ENCODE peak calls at places on chromosomes 4 and X, in five cellular contexts. One of them, this sample, is unnamed. For H3K27me3, the result is how much of the 10 kb centered on the place peaks cover.

GRCh38 chrX:40733691-40734090 is 1.7 kb downstream of the MED14 start:
- DNase-seq in SJSA1: no peak
- DNase-seq in IMR-90: no peak
- DNase-seq in H9: no peak
- DNase-seq in mesenchymal stem cell: peak
- DNase-seq in this sample: no peak

GRCh38 chr4:123743821-123744220 is 347.2 kb downstream of the SPRY1 start:
- DNase-seq in SJSA1: no peak
- DNase-seq in IMR-90: no peak
- DNase-seq in H9: no peak
- DNase-seq in mesenchymal stem cell: no peak
- DNase-seq in this sample: no peak

GRCh38 chrX:40169193-40170086 is 71.7 kb upstream of the BCOR start:
- DNase-seq in SJSA1: peak
- DNase-seq in IMR-90: peak
- DNase-seq in H9: peak
- DNase-seq in mesenchymal stem cell: peak
- DNase-seq in this sample: peak

GRCh38 chr4:142901166-142901662 is 55.1 kb upstream of the INPP4B start:
- DNase-seq in SJSA1: no peak
- DNase-seq in IMR-90: peak
- DNase-seq in H9: no peak
- DNase-seq in mesenchymal stem cell: peak
- DNase-seq in this sample: no peak

GRCh38 chr4:110371016-110371795 is 104.7 kb upstream of the ENPEP start:
- DNase-seq in SJSA1: no peak
- DNase-seq in IMR-90: no peak
- DNase-seq in H9: no peak
- DNase-seq in mesenchymal stem cell: peak
- DNase-seq in this sample: no peak

GRCh38 chr4:130336585-130337217 is 1240.7 kb downstream of the C4orf33 start:
- DNase-seq in SJSA1: no peak
- DNase-seq in IMR-90: peak
- DNase-seq in H9: no peak
- DNase-seq in mesenchymal stem cell: peak
- DNase-seq in this sample: peak

GRCh38 chr4:23747131-23747752 is 142.6 kb downstream of the PPARGC1A start:
- DNase-seq in SJSA1: no peak
- DNase-seq in IMR-90: no peak
- DNase-seq in H9: no peak
- DNase-seq in mesenchymal stem cell: no peak
- DNase-seq in this sample: no peak

GRCh38 chr4:179836179-179837075 is 2394.2 kb upstream of the AGA start:
- DNase-seq in SJSA1: no peak
- DNase-seq in IMR-90: peak
- DNase-seq in H9: no peak
- DNase-seq in mesenchymal stem cell: no peak
- DNase-seq in this sample: no peak

GRCh38 chrX:19245711-19246269 is 97.9 kb upstream of the PDHA1 start:
- DNase-seq in SJSA1: no peak
- DNase-seq in IMR-90: no peak
- DNase-seq in H9: no peak
- DNase-seq in mesenchymal stem cell: no peak
- DNase-seq in this sample: no peak

GRCh38 chr4:162061214-162061613 is 102.6 kb downstream of the FSTL5 start:
- DNase-seq in SJSA1: no peak
- DNase-seq in IMR-90: no peak
- DNase-seq in H9: peak
- DNase-seq in mesenchymal stem cell: peak
- DNase-seq in this sample: peak

GRCh38 chrX:39859991-39860861 is 237.5 kb downstream of the BCOR start:
- DNase-seq in SJSA1: peak
- DNase-seq in IMR-90: peak
- DNase-seq in H9: peak
- DNase-seq in mesenchymal stem cell: peak
- DNase-seq in this sample: peak

GRCh38 chr4:186775867-186776266 is 52.2 kb upstream of the FAT1 start:
- DNase-seq in SJSA1: no peak
- DNase-seq in IMR-90: peak
- DNase-seq in H9: no peak
- DNase-seq in mesenchymal stem cell: no peak
- DNase-seq in this sample: no peak

GRCh38 chr4:77586953-77587383 is 18.7 kb upstream of the CXCL13 start:
- DNase-seq in SJSA1: no peak
- DNase-seq in IMR-90: no peak
- DNase-seq in H9: no peak
- DNase-seq in mesenchymal stem cell: no peak
- DNase-seq in this sample: no peak

GRCh38 chr4:14726441-14727405 is 275.6 kb upstream of the CPEB2 start:
- DNase-seq in SJSA1: no peak
- DNase-seq in IMR-90: peak
- DNase-seq in H9: peak
- DNase-seq in mesenchymal stem cell: no peak
- DNase-seq in this sample: no peak

GRCh38 chr4:40335508-40335860 is 351 bp downstream of the CHRNA9 start:
- DNase-seq in SJSA1: no peak
- DNase-seq in IMR-90: peak
- DNase-seq in H9: no peak
- DNase-seq in mesenchymal stem cell: peak
- DNase-seq in this sample: no peak

GRCh38 chr4:164357957-164358356 is 396.0 kb upstream of the SMIM31 start:
- DNase-seq in SJSA1: no peak
- DNase-seq in IMR-90: peak
- DNase-seq in H9: no peak
- DNase-seq in mesenchymal stem cell: no peak
- DNase-seq in this sample: no peak

GRCh38 chrX:102155806-102156179 is at the start of gene BEX5:
- DNase-seq in SJSA1: no peak
- DNase-seq in IMR-90: no peak
- DNase-seq in H9: peak
- DNase-seq in mesenchymal stem cell: no peak
- DNase-seq in this sample: peak

GRCh38 chr4:76535603-76536380 is 100.8 kb downstream of the SHROOM3 start:
- DNase-seq in SJSA1: peak
- DNase-seq in IMR-90: peak
- DNase-seq in H9: no peak
- DNase-seq in mesenchymal stem cell: peak
- DNase-seq in this sample: no peak

GRCh38 chr4:763191-763810 is 57.7 kb downstream of the PCGF3 start:
- DNase-seq in SJSA1: no peak
- DNase-seq in IMR-90: no peak
- DNase-seq in H9: no peak
- DNase-seq in mesenchymal stem cell: no peak
- DNase-seq in this sample: no peak

GRCh38 chr4:140090215-140090731 is 63.7 kb downstream of the MAML3 start:
- DNase-seq in SJSA1: peak
- DNase-seq in IMR-90: peak
- DNase-seq in H9: no peak
- DNase-seq in mesenchymal stem cell: peak
- DNase-seq in this sample: no peak

GRCh38 chrX:101386542-101386885 is 523 bp upstream of the BTK start:
- DNase-seq in SJSA1: no peak
- DNase-seq in IMR-90: no peak
- DNase-seq in H9: no peak
- DNase-seq in mesenchymal stem cell: no peak
- DNase-seq in this sample: no peak

GRCh38 chr4:120699354-120699753 is 223.2 kb downstream of the PRDM5 start:
- DNase-seq in SJSA1: no peak
- DNase-seq in IMR-90: no peak
- DNase-seq in H9: no peak
- DNase-seq in mesenchymal stem cell: no peak
- DNase-seq in this sample: no peak

GRCh38 chr4:119628281-119629141 is at the start of gene PDE5A:
- DNase-seq in SJSA1: peak
- DNase-seq in IMR-90: peak
- DNase-seq in H9: peak
- DNase-seq in mesenchymal stem cell: peak
- DNase-seq in this sample: peak

GRCh38 chr4:83489711-83490326 is 4.9 kb upstream of the ABRAXAS1 start:
- DNase-seq in SJSA1: no peak
- DNase-seq in IMR-90: no peak
- DNase-seq in H9: peak
- DNase-seq in mesenchymal stem cell: no peak
- DNase-seq in this sample: peak

GRCh38 chr4:23135792-23136645 is 443.3 kb downstream of the GBA3 start:
- DNase-seq in SJSA1: no peak
- DNase-seq in IMR-90: peak
- DNase-seq in H9: no peak
- DNase-seq in mesenchymal stem cell: peak
- DNase-seq in this sample: peak

GRCh38 chr4:26692014-26692726 is 108.3 kb downstream of the TBC1D19 start:
- DNase-seq in SJSA1: no peak
- DNase-seq in IMR-90: peak
- DNase-seq in H9: peak
- DNase-seq in mesenchymal stem cell: no peak
- DNase-seq in this sample: no peak

GRCh38 chr4:77273412-77273811 is 116.4 kb downstream of the CCNG2 start:
- DNase-seq in SJSA1: no peak
- DNase-seq in IMR-90: no peak
- DNase-seq in H9: no peak
- DNase-seq in mesenchymal stem cell: no peak
- DNase-seq in this sample: no peak

GRCh38 chr4:31366041-31366440 is 645.9 kb downstream of the PCDH7 start:
- DNase-seq in SJSA1: no peak
- DNase-seq in IMR-90: peak
- DNase-seq in H9: no peak
- DNase-seq in mesenchymal stem cell: peak
- DNase-seq in this sample: no peak

GRCh38 chr4:100736651-100737450 is 219.0 kb upstream of the EMCN start:
- DNase-seq in SJSA1: no peak
- DNase-seq in IMR-90: peak
- DNase-seq in H9: no peak
- DNase-seq in mesenchymal stem cell: peak
- DNase-seq in this sample: no peak

GRCh38 chr4:141746026-141746425 is 109.6 kb downstream of the IL15 start:
- DNase-seq in SJSA1: no peak
- DNase-seq in IMR-90: no peak
- DNase-seq in H9: no peak
- DNase-seq in mesenchymal stem cell: no peak
- DNase-seq in this sample: no peak

GRCh38 chr4:19913670-19914069 is 338.0 kb upstream of the SLIT2 start:
- DNase-seq in SJSA1: no peak
- DNase-seq in IMR-90: peak
- DNase-seq in H9: no peak
- DNase-seq in mesenchymal stem cell: no peak
- DNase-seq in this sample: no peak

GRCh38 chrX:68415289-68415688 is 18.0 kb downstream of the OPHN1 start:
- DNase-seq in SJSA1: no peak
- DNase-seq in IMR-90: peak
- DNase-seq in H9: no peak
- DNase-seq in mesenchymal stem cell: no peak
- DNase-seq in this sample: no peak

GRCh38 chrX:12891167-12891566 is 15.3 kb upstream of the TLR8 start:
- DNase-seq in SJSA1: no peak
- DNase-seq in IMR-90: no peak
- DNase-seq in H9: no peak
- DNase-seq in mesenchymal stem cell: no peak
- DNase-seq in this sample: no peak
- H3K27me3 ChIP-seq in SJSA1: under half
- H3K27me3 ChIP-seq in IMR-90: under half
- H3K27me3 ChIP-seq in H9: under half
- H3K27me3 ChIP-seq in mesenchymal stem cell: under half
- H3K27me3 ChIP-seq in this sample: under half

DNA sequence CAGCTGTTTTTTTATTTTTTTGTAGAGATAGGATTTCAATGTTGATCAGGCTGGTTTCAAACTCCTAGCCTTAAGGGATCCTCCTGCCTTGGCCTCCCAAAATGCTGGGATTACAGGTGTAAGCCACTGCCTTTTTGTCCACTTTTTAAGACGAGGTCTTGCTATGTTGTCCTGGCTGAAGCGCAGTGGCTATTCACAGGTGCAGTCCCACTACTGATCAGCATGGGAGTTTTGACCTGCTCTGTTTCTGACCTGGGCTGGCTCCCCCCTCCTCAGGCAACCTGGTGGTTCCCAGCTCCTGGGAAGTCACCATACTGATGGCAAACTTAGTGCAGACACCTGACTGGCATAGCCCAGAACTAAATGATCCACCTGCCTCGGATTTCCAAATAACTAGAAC is 2.3 kb upstream of the NSD2 start:
- DNase-seq in SJSA1: no peak
- DNase-seq in IMR-90: no peak
- DNase-seq in H9: no peak
- DNase-seq in mesenchymal stem cell: no peak
- DNase-seq in this sample: no peak
- H3K27me3 ChIP-seq in SJSA1: under half
- H3K27me3 ChIP-seq in IMR-90: under half
- H3K27me3 ChIP-seq in H9: under half
- H3K27me3 ChIP-seq in mesenchymal stem cell: under half
- H3K27me3 ChIP-seq in this sample: under half

GRCh38 chrX:139020793-139021192 is 309.3 kb upstream of the FGF13 start:
- DNase-seq in SJSA1: no peak
- DNase-seq in IMR-90: no peak
- DNase-seq in H9: no peak
- DNase-seq in mesenchymal stem cell: no peak
- DNase-seq in this sample: no peak

GRCh38 chrX:139023531-139023930 is 312.0 kb upstream of the FGF13 start:
- DNase-seq in SJSA1: no peak
- DNase-seq in IMR-90: no peak
- DNase-seq in H9: no peak
- DNase-seq in mesenchymal stem cell: no peak
- DNase-seq in this sample: no peak

GRCh38 chrX:139025822-139026221 is 314.3 kb upstream of the FGF13 start:
- DNase-seq in SJSA1: no peak
- DNase-seq in IMR-90: no peak
- DNase-seq in H9: no peak
- DNase-seq in mesenchymal stem cell: no peak
- DNase-seq in this sample: no peak

GRCh38 chrX:139026406-139027200 is 315.1 kb upstream of the FGF13 start:
- DNase-seq in SJSA1: no peak
- DNase-seq in IMR-90: no peak
- DNase-seq in H9: no peak
- DNase-seq in mesenchymal stem cell: no peak
- DNase-seq in this sample: no peak
- H3K27me3 ChIP-seq in SJSA1: under half
- H3K27me3 ChIP-seq in IMR-90: under half
- H3K27me3 ChIP-seq in H9: under half
- H3K27me3 ChIP-seq in mesenchymal stem cell: under half
- H3K27me3 ChIP-seq in this sample: under half

GRCh38 chr4:185524888-185525863 is 10.1 kb downstream of the PDLIM3 start:
- DNase-seq in SJSA1: no peak
- DNase-seq in IMR-90: peak
- DNase-seq in H9: no peak
- DNase-seq in mesenchymal stem cell: peak
- DNase-seq in this sample: no peak

GRCh38 chr4:185522451-185522850 is 12.9 kb downstream of the PDLIM3 start:
- DNase-seq in SJSA1: no peak
- DNase-seq in IMR-90: no peak
- DNase-seq in H9: no peak
- DNase-seq in mesenchymal stem cell: no peak
- DNase-seq in this sample: no peak

GRCh38 chr4:185518494-185518893 is 16.8 kb downstream of the PDLIM3 start:
- DNase-seq in SJSA1: no peak
- DNase-seq in IMR-90: no peak
- DNase-seq in H9: no peak
- DNase-seq in mesenchymal stem cell: no peak
- DNase-seq in this sample: no peak

GRCh38 chr4:185520119-185520518 is 15.2 kb downstream of the PDLIM3 start:
- DNase-seq in SJSA1: no peak
- DNase-seq in IMR-90: peak
- DNase-seq in H9: no peak
- DNase-seq in mesenchymal stem cell: peak
- DNase-seq in this sample: no peak

GRCh38 chr4:185523862-185524261 is 11.4 kb downstream of the PDLIM3 start:
- DNase-seq in SJSA1: no peak
- DNase-seq in IMR-90: no peak
- DNase-seq in H9: no peak
- DNase-seq in mesenchymal stem cell: no peak
- DNase-seq in this sample: no peak
- H3K27me3 ChIP-seq in SJSA1: under half
- H3K27me3 ChIP-seq in IMR-90: under half
- H3K27me3 ChIP-seq in H9: under half
- H3K27me3 ChIP-seq in mesenchymal stem cell: under half
- H3K27me3 ChIP-seq in this sample: under half

This sample was measured in neural progenitor cell.